ENCODE peak calls at places on chromosomes 1 and 21, in five cellular contexts. A is brain microvascular endothelial cell, G is Caco-2, F is fibroblast of lung, H is astrocyte of the spinal cord. I is an unnamed sample.

GRCh38 chr1:15262003-15262377 is 15.0 kb downstream of the FHAD1 start:
- DNase-seq in H (no peak), G (no peak), A (no peak), F (no peak), I (no peak)

GRCh38 chr1:175808573-175808972 is 65.2 kb upstream of the TNR start:
- DNase-seq in A (no peak), H (no peak), F (no peak), G (no peak), I (no peak)

GRCh38 chr1:153526132-153526543 is 9.7 kb downstream of the S100A6 start:
- DNase-seq in A (no peak), F (no peak), H (no peak), G (no peak), I (no peak)

GRCh38 chr1:99661780-99662179 is 15.9 kb downstream of the PALMD start:
- DNase-seq in F (peak; percentile 50), A (no peak), G (no peak), H (no peak), I (no peak)

GRCh38 chr21:34801519-34802132 is 132.8 kb downstream of the CLIC6 start:
- DNase-seq in F (peak; percentile 37), H (no peak), G (no peak), A (no peak), I (no peak)

GRCh38 chr1:109869141-109869540 is 41.5 kb upstream of the CSF1 start:
- DNase-seq in H (no peak), A (no peak), F (no peak), G (no peak), I (no peak)

GRCh38 chr21:29777155-29777554 is 162.6 kb downstream of the GRIK1 start:
- DNase-seq in G (no peak), A (no peak), H (no peak), F (no peak), I (no peak)

GRCh38 chr1:9538669-9539164 is 548 bp upstream of the SLC25A33 start:
- DNase-seq in F (no peak), G (peak; percentile 27), H (no peak), A (no peak), I (no peak)

GRCh38 chr1:21335750-21336168 is 45.5 kb upstream of the ECE1 start:
- DNase-seq in H (no peak), G (no peak), F (no peak), A (no peak), I (no peak)

GRCh38 chr1:183370399-183371058 is 47.7 kb downstream of the NMNAT2 start:
- DNase-seq in H (no peak), F (no peak), G (no peak), A (no peak), I (no peak)

GRCh38 chr1:170239445-170239844 is 93.7 kb downstream of the NTMT2 start:
- DNase-seq in H (no peak), A (no peak), G (no peak), F (no peak), I (no peak)

GRCh38 chr1:211589782-211590721 is 11.1 kb upstream of the SLC30A1 start:
- DNase-seq in H (no peak), A (peak; percentile 57), G (no peak), F (peak; percentile 66), I (no peak)

GRCh38 chr21:29133241-29133640 is 2.8 kb downstream of the MAP3K7CL start:
- DNase-seq in H (no peak), G (no peak), A (no peak), F (no peak), I (no peak)

GRCh38 chr1:78047131-78047530 is 1.4 kb downstream of the GIPC2 start:
- DNase-seq in F (no peak), H (no peak), A (no peak), G (no peak), I (no peak)

GRCh38 chr1:209150114-209150513 is 433.4 kb upstream of the CAMK1G start:
- DNase-seq in G (peak; percentile 61), H (peak; percentile 60), F (peak; percentile 61), A (peak; percentile 29), I (no peak)

GRCh38 chr1:156382561-156382960 is 13.6 kb downstream of the RHBG start:
- DNase-seq in A (no peak), H (no peak), G (no peak), F (no peak), I (no peak)

GRCh38 chr1:199122532-199123311 is 483.9 kb downstream of the PTPRC start:
- DNase-seq in F (peak; percentile 26), G (no peak), H (peak; percentile 59), A (peak; percentile 21), I (no peak)

GRCh38 chr1:52416811-52417210 is 12.4 kb downstream of the PRPF38A start:
- DNase-seq in G (no peak), H (no peak), A (no peak), F (no peak), I (no peak)

GRCh38 chr1:22447581-22448215 is 4.0 kb upstream of the ZBTB40 start:
- DNase-seq in F (peak; percentile 51), H (peak; percentile 56), A (peak; percentile 84), G (no peak), I (peak; percentile 50)

GRCh38 chr1:82388679-82389078 is 587.9 kb downstream of the ADGRL2 start:
- DNase-seq in F (peak; percentile 38), G (no peak), H (peak; percentile 69), A (peak; percentile 61), I (peak; percentile 63)

GRCh38 chr1:237972186-237972585 is 81.5 kb upstream of the ZP4 start:
- DNase-seq in G (no peak), A (no peak), F (no peak), H (no peak), I (no peak)

GRCh38 chr21:39313042-39313456 is 383 bp downstream of the BRWD1 start:
- DNase-seq in F (no peak), G (no peak), H (no peak), A (peak; percentile 4), I (no peak)

GRCh38 chr1:117671781-117672501 is 66.1 kb downstream of the TENT5C start:
- DNase-seq in G (no peak), F (no peak), H (peak; percentile 27), A (peak; percentile 56), I (no peak)

GRCh38 chr1:155110381-155110780 is 17.3 kb upstream of the EFNA1 start:
- DNase-seq in F (no peak), G (no peak), A (no peak), H (no peak), I (no peak)

GRCh38 chr1:93471911-93472310 is 24.0 kb downstream of the FNBP1L start:
- DNase-seq in G (no peak), H (peak; percentile 87), F (peak; percentile 88), A (peak; percentile 82), I (peak; percentile 56)

GRCh38 chr1:154755858-154756730 is 114.0 kb downstream of the KCNN3 start:
- DNase-seq in G (no peak), A (peak; percentile 68), H (peak; percentile 10), F (no peak), I (no peak)

GRCh38 chr21:33025106-33025470 is 647 bp upstream of the OLIG2 start:
- DNase-seq in A (no peak), G (no peak), F (no peak), H (no peak), I (no peak)

GRCh38 chr1:208089971-208090755 is 154.0 kb downstream of the PLXNA2 start:
- DNase-seq in G (no peak), F (peak; percentile 64), A (no peak), H (peak; percentile 52), I (no peak)

GRCh38 chr1:163056832-163057231 is 12.3 kb upstream of the RGS4 start:
- DNase-seq in F (peak; percentile 82), H (peak; percentile 53), A (no peak), G (no peak), I (no peak)

GRCh38 chr1:169149555-169150286 is 43.2 kb downstream of the ATP1B1 start:
- DNase-seq in A (no peak), F (peak; percentile 56), G (no peak), H (no peak), I (no peak)

GRCh38 chr21:33801424-33802405 is 113.9 kb downstream of the ATP5PO start:
- DNase-seq in G (no peak), A (peak; percentile 55), F (peak; percentile 43), H (peak; percentile 82), I (peak; percentile 22)

GRCh38 chr1:17922833-17923232 is 167.7 kb downstream of the ACTL8 start:
- DNase-seq in A (peak; percentile 25), G (peak; percentile 37), F (peak; percentile 15), H (no peak), I (no peak)

GRCh38 chr1:203776636-203777035 is 11.7 kb downstream of the LAX1 start:
- DNase-seq in G (peak; percentile 22), H (no peak), A (no peak), F (no peak), I (no peak)

GRCh38 chr1:49102752-49103151 is 326.1 kb upstream of the BEND5 start:
- DNase-seq in F (peak; percentile 27), H (peak; percentile 89), G (no peak), A (peak; percentile 31), I (peak; percentile 68)

GRCh38 chr1:242057745-242058115 is 58.8 kb upstream of the MAP1LC3C start:
- DNase-seq in A (no peak), F (no peak), H (no peak), G (no peak), I (no peak)

GRCh38 chr1:242056988-242057744 is 58.3 kb upstream of the MAP1LC3C start:
- DNase-seq in A (no peak), G (no peak), H (no peak), F (no peak), I (no peak)

GRCh38 chr1:242059976-242060375 is 61.1 kb upstream of the MAP1LC3C start:
- DNase-seq in G (no peak), H (no peak), F (no peak), A (no peak), I (no peak)

GRCh38 chr1:242055921-242056320 is 57.0 kb upstream of the MAP1LC3C start:
- DNase-seq in H (no peak), F (no peak), G (no peak), A (no peak), I (no peak)
- H3K4me3 ChIP-seq in H (no peak overlapping the region), F (no peak overlapping the region), G (no peak overlapping the region), A (no peak overlapping the region), I (no peak overlapping the region)

GRCh38 chr1:232968965-232969364 is 18.6 kb downstream of the NTPCR start:
- DNase-seq in G (no peak), F (peak; percentile 56), A (no peak), H (peak; percentile 82), I (no peak)
- H3K4me3 ChIP-seq in G (no peak overlapping the region), F (no peak overlapping the region), A (no peak overlapping the region), H (no peak overlapping the region), I (no peak overlapping the region)

DNA sequence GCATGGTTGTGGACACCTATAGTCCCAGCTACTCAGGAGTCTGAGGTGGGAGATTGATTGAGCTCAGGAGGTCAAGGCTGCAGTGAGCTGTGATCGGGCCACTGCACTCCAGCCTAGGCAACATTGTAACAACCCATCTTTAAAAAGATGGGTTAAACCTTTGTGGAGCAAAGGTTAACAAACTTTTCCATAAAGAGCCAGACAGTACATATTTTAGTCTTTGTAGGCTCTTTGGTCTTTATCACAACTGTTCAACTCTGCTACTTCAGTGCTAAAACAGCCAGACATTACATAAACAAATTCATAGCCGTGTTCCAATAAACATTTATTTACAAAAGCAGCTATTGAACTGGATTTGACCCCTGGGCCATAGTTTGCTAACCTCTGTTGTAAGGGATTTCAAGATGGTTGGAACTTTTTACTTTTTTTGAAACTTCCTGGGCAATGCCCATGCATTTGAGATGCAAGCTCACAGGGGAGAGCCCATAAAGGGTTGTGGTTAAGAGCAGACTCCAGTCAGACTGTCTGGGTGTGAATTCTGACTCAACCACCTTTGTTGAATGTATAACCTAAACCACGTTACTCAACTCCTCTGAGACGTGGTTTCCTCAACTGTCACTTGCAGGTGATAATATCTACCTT is 10.8 kb downstream of the INAVA start:
- DNase-seq in H (peak; percentile 20), F (no peak), A (peak; percentile 9), G (no peak), I (no peak)
- H3K4me3 ChIP-seq in H (no peak overlapping the region), F (no peak overlapping the region), A (no peak overlapping the region), G (no peak overlapping the region), I (no peak overlapping the region)

GRCh38 chr1:39410915-39411436 is 80.5 kb upstream of the BMP8A start:
- DNase-seq in H (peak; percentile 92), A (peak; percentile 89), F (peak; percentile 94), G (peak; percentile 53), I (peak; percentile 78)
- H3K4me3 ChIP-seq in H (peak overlapping the region; percentile 73), A (peak overlapping the region; percentile 74), F (peak overlapping the region; percentile 86), G (no peak overlapping the region), I (peak overlapping the region; percentile 68)

I was measured in skeletal muscle cell.